ENCODE peak calls at places on chromosomes 16 and 17, in eight cellular contexts. One of them, this sample, is unnamed.

GRCh38 chr16:67169642-67170167 is 633 bp upstream of the NOL3 start:
- DNase-seq in coronary artery: no peak
- DNase-seq in MM.1S: no peak
- DNase-seq in heart left ventricle: no peak
- DNase-seq in heart right ventricle: peak; percentile 57
- DNase-seq in GM10248: no peak
- DNase-seq in AG10803: no peak
- DNase-seq in psoas muscle: no peak
- DNase-seq in this sample: no peak

GRCh38 chr17:32161029-32161428 is 18.7 kb downstream of the RHOT1 start:
- DNase-seq in coronary artery: no peak
- DNase-seq in MM.1S: no peak
- DNase-seq in AG10803: no peak
- DNase-seq in GM10248: no peak
- DNase-seq in psoas muscle: no peak
- DNase-seq in heart left ventricle: no peak
- DNase-seq in heart right ventricle: no peak
- DNase-seq in this sample: no peak

GRCh38 chr17:58741121-58741625 is 14.5 kb upstream of the PPM1E start:
- DNase-seq in heart right ventricle: no peak
- DNase-seq in psoas muscle: no peak
- DNase-seq in heart left ventricle: no peak
- DNase-seq in GM10248: no peak
- DNase-seq in MM.1S: no peak
- DNase-seq in AG10803: peak; percentile 17
- DNase-seq in coronary artery: no peak
- DNase-seq in this sample: peak; percentile 28

GRCh38 chr16:25914357-25914962 is 222.7 kb downstream of the HS3ST4 start:
- DNase-seq in coronary artery: no peak
- DNase-seq in MM.1S: no peak
- DNase-seq in heart right ventricle: no peak
- DNase-seq in GM10248: no peak
- DNase-seq in psoas muscle: no peak
- DNase-seq in AG10803: no peak
- DNase-seq in heart left ventricle: no peak
- DNase-seq in this sample: no peak

GRCh38 chr16:10577305-10578202 is 2.8 kb downstream of the EMP2 start:
- DNase-seq in heart right ventricle: peak; percentile 42
- DNase-seq in MM.1S: peak; percentile 85
- DNase-seq in GM10248: no peak
- DNase-seq in heart left ventricle: peak; percentile 70
- DNase-seq in coronary artery: peak; percentile 82
- DNase-seq in psoas muscle: peak; percentile 67
- DNase-seq in AG10803: peak; percentile 85
- DNase-seq in this sample: peak; percentile 47

GRCh38 chr17:72165202-72165972 is 44.6 kb downstream of the SOX9 start:
- DNase-seq in MM.1S: no peak
- DNase-seq in coronary artery: no peak
- DNase-seq in heart left ventricle: no peak
- DNase-seq in psoas muscle: no peak
- DNase-seq in GM10248: no peak
- DNase-seq in heart right ventricle: no peak
- DNase-seq in AG10803: no peak
- DNase-seq in this sample: no peak

GRCh38 chr16:30521873-30522641 is 4.3 kb downstream of the ZNF768 start:
- DNase-seq in MM.1S: no peak
- DNase-seq in heart left ventricle: no peak
- DNase-seq in GM10248: no peak
- DNase-seq in AG10803: no peak
- DNase-seq in heart right ventricle: no peak
- DNase-seq in psoas muscle: no peak
- DNase-seq in coronary artery: peak; percentile 63
- DNase-seq in this sample: no peak

GRCh38 chr17:77470800-77471733 is 330.3 kb downstream of the SEC14L1 start:
- DNase-seq in psoas muscle: no peak
- DNase-seq in heart right ventricle: peak; percentile 70
- DNase-seq in GM10248: no peak
- DNase-seq in MM.1S: peak; percentile 5
- DNase-seq in AG10803: no peak
- DNase-seq in coronary artery: no peak
- DNase-seq in heart left ventricle: peak; percentile 66
- DNase-seq in this sample: peak; percentile 42

GRCh38 chr17:66580178-66580577 is 254.7 kb upstream of the CACNG5 start:
- DNase-seq in MM.1S: no peak
- DNase-seq in heart left ventricle: peak; percentile 35
- DNase-seq in GM10248: no peak
- DNase-seq in psoas muscle: peak; percentile 21
- DNase-seq in coronary artery: peak; percentile 88
- DNase-seq in heart right ventricle: peak; percentile 29
- DNase-seq in AG10803: peak; percentile 18
- DNase-seq in this sample: peak; percentile 25

GRCh38 chr17:63701477-63702222 is 1.7 kb upstream of the LIMD2 start:
- DNase-seq in GM10248: peak; percentile 74
- DNase-seq in heart left ventricle: peak; percentile 46
- DNase-seq in MM.1S: no peak
- DNase-seq in AG10803: no peak
- DNase-seq in coronary artery: no peak
- DNase-seq in heart right ventricle: peak; percentile 31
- DNase-seq in psoas muscle: no peak
- DNase-seq in this sample: no peak

GRCh38 chr16:73068546-73069401 is 20.8 kb upstream of the ZFHX3 start:
- DNase-seq in GM10248: no peak
- DNase-seq in heart right ventricle: peak; percentile 57
- DNase-seq in coronary artery: peak; percentile 95
- DNase-seq in psoas muscle: peak; percentile 84
- DNase-seq in heart left ventricle: peak; percentile 78
- DNase-seq in MM.1S: no peak
- DNase-seq in AG10803: peak; percentile 92
- DNase-seq in this sample: peak; percentile 59

GRCh38 chr16:29775742-29776408 is 2.2 kb upstream of the ZG16 start:
- DNase-seq in psoas muscle: no peak
- DNase-seq in GM10248: no peak
- DNase-seq in heart right ventricle: no peak
- DNase-seq in MM.1S: no peak
- DNase-seq in coronary artery: no peak
- DNase-seq in AG10803: no peak
- DNase-seq in heart left ventricle: no peak
- DNase-seq in this sample: peak; percentile 79

GRCh38 chr16:78669994-78670393 is 570.5 kb downstream of the WWOX start:
- DNase-seq in heart left ventricle: peak; percentile 76
- DNase-seq in heart right ventricle: peak; percentile 42
- DNase-seq in MM.1S: no peak
- DNase-seq in AG10803: peak; percentile 38
- DNase-seq in GM10248: no peak
- DNase-seq in coronary artery: no peak
- DNase-seq in psoas muscle: peak; percentile 30
- DNase-seq in this sample: no peak

GRCh38 chr16:4937782-4938682 is 1.1 kb upstream of the PPL start:
- DNase-seq in psoas muscle: no peak
- DNase-seq in heart right ventricle: no peak
- DNase-seq in heart left ventricle: no peak
- DNase-seq in AG10803: peak; percentile 51
- DNase-seq in coronary artery: no peak
- DNase-seq in MM.1S: no peak
- DNase-seq in GM10248: no peak
- DNase-seq in this sample: no peak

GRCh38 chr16:4935231-4935855 is 1.6 kb downstream of the PPL start:
- DNase-seq in MM.1S: no peak
- DNase-seq in heart right ventricle: peak; percentile 90
- DNase-seq in GM10248: no peak
- DNase-seq in AG10803: peak; percentile 98
- DNase-seq in heart left ventricle: peak; percentile 68
- DNase-seq in coronary artery: peak; percentile 94
- DNase-seq in psoas muscle: peak; percentile 97
- DNase-seq in this sample: peak; percentile 72

GRCh38 chr16:4936991-4937781 is at the start of gene PPL:
- DNase-seq in heart left ventricle: peak; percentile 62
- DNase-seq in psoas muscle: peak; percentile 67
- DNase-seq in GM10248: peak; percentile 83
- DNase-seq in heart right ventricle: peak; percentile 68
- DNase-seq in AG10803: no peak
- DNase-seq in MM.1S: peak; percentile 74
- DNase-seq in coronary artery: no peak
- DNase-seq in this sample: peak; percentile 100

GRCh38 chr16:4934591-4934990 is 2.4 kb downstream of the PPL start:
- DNase-seq in psoas muscle: no peak
- DNase-seq in heart left ventricle: no peak
- DNase-seq in heart right ventricle: no peak
- DNase-seq in coronary artery: no peak
- DNase-seq in MM.1S: no peak
- DNase-seq in GM10248: no peak
- DNase-seq in AG10803: no peak
- DNase-seq in this sample: no peak

DNA sequence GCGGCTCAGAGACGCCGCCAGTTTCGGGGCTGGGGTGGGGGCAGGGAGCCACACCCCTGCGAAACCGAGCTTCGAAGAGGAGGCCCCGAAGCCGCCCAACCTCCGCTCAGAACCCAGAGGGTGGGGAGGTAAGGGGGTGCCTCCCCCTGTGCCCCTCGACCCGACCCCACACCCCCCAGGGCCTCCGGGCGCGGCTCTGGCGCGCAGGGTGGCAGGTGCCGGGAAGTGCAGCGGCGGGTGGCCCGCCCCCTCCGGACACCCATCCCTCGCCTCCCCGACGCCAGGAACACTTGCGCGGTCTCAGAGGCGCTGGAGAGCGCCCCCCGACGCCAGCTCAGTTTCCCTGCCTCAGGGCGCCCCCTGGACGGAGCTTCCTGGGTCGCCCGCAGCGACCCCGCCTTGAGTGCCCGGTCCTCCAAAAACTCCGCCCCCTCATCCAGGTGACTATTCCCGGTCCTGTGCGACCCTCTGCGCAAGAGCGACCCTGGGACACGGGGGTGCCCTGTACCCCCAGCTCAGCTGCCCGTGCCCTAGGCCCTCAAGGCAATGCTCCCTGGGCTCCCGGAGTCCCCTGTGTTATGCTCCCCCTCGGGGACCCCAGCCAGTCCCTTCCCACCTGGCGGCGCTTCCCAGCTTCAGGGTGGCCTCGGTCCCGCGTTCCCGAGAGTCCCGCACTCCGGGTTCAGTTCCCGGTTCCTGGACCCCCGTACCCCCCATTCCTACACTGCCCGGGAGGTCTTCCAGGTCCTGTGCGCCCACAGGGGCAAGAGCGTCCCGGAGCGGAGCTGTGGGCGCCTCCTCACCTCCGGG is 562 bp downstream of the PPL start:
- DNase-seq in GM10248: no peak
- DNase-seq in MM.1S: no peak
- DNase-seq in heart left ventricle: no peak
- DNase-seq in heart right ventricle: peak; percentile 32
- DNase-seq in psoas muscle: peak; percentile 47
- DNase-seq in coronary artery: no peak
- DNase-seq in AG10803: no peak
- DNase-seq in this sample: peak; percentile 40
- TF ChIP-seq CTCF in GM10248: peak; percentile 9
- TF ChIP-seq CTCF in MM.1S: peak; percentile 23
- TF ChIP-seq CTCF in heart left ventricle: no peak
- TF ChIP-seq CTCF in heart right ventricle: peak; percentile 31
- TF ChIP-seq CTCF in psoas muscle: peak; percentile 10
- TF ChIP-seq CTCF in coronary artery: no peak
- TF ChIP-seq CTCF in AG10803: peak; percentile 22
- TF ChIP-seq CTCF in this sample: peak; percentile 58

GRCh38 chr17:70096861-70097260 is 21.8 kb downstream of the KCNJ16 start:
- DNase-seq in coronary artery: no peak
- DNase-seq in GM10248: no peak
- DNase-seq in psoas muscle: no peak
- DNase-seq in heart right ventricle: no peak
- DNase-seq in AG10803: peak; percentile 24
- DNase-seq in heart left ventricle: no peak
- DNase-seq in MM.1S: no peak
- DNase-seq in this sample: no peak
- TF ChIP-seq CTCF in coronary artery: no peak
- TF ChIP-seq CTCF in GM10248: no peak
- TF ChIP-seq CTCF in psoas muscle: no peak
- TF ChIP-seq CTCF in heart right ventricle: no peak
- TF ChIP-seq CTCF in AG10803: no peak
- TF ChIP-seq CTCF in heart left ventricle: no peak
- TF ChIP-seq CTCF in MM.1S: no peak
- TF ChIP-seq CTCF in this sample: no peak

GRCh38 chr17:81279278-81280073 is 15.6 kb downstream of the SLC38A10 start:
- DNase-seq in AG10803: no peak
- DNase-seq in GM10248: no peak
- DNase-seq in heart right ventricle: no peak
- DNase-seq in coronary artery: no peak
- DNase-seq in heart left ventricle: no peak
- DNase-seq in MM.1S: no peak
- DNase-seq in psoas muscle: no peak
- DNase-seq in this sample: no peak
- TF ChIP-seq CTCF in AG10803: no peak
- TF ChIP-seq CTCF in GM10248: no peak
- TF ChIP-seq CTCF in heart right ventricle: no peak
- TF ChIP-seq CTCF in coronary artery: no peak
- TF ChIP-seq CTCF in heart left ventricle: no peak
- TF ChIP-seq CTCF in MM.1S: no peak
- TF ChIP-seq CTCF in psoas muscle: no peak
- TF ChIP-seq CTCF in this sample: no peak

DNA sequence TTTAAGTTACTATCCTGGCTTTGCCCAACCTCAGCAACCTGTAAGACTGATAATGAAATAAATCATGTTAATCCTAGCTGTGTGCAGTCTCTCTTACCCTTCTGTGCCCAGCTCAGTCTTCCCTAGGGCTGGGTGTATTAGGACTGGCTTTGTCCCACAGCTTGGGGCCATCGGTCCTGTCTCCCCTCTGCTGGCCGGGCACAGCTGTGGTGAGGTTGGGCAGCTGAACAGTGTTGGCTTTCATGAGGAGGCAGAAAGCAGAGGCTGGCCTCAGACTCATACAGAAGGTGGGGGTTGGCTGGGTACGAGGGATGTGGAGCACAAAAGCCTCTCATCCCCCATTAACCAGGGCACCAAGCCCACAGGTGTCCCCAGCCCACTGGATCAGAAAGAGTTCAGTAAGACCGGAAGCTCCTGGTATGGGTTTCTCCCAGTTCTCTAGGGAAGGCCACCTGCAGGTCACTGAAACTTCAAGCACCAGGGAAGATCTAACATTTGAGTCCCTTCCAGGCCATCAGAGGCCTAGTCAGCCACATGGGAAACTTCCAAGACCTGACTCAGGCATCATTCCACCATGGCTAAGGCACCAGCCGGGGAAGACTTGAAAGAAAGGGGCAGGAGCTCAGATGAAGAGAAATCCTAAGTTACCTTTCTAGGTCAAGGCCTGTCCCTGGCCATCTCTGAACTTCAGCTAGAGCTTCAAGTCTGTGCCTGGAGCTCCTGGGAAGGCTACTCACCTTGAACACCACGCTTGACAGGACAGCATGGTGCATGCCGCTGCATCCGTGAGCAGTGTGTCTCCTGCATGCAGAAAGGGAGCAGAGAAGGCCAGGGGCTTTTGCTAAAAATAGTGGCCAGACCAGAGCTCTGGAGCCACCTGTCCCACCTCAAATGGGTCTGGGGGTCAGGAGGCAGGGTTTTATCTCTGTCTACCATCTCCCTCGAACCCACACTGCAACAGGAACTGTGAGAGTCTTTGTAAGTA is 8.8 kb downstream of the CNP start:
- DNase-seq in AG10803: peak; percentile 68
- DNase-seq in coronary artery: no peak
- DNase-seq in MM.1S: no peak
- DNase-seq in psoas muscle: no peak
- DNase-seq in GM10248: no peak
- DNase-seq in heart right ventricle: no peak
- DNase-seq in heart left ventricle: no peak
- DNase-seq in this sample: no peak
- TF ChIP-seq CTCF in AG10803: no peak
- TF ChIP-seq CTCF in coronary artery: no peak
- TF ChIP-seq CTCF in MM.1S: no peak
- TF ChIP-seq CTCF in psoas muscle: no peak
- TF ChIP-seq CTCF in GM10248: no peak
- TF ChIP-seq CTCF in heart right ventricle: no peak
- TF ChIP-seq CTCF in heart left ventricle: no peak
- TF ChIP-seq CTCF in this sample: no peak

GRCh38 chr16:27642753-27643152 is 92.8 kb downstream of the KATNIP start:
- DNase-seq in MM.1S: no peak
- DNase-seq in GM10248: no peak
- DNase-seq in heart right ventricle: no peak
- DNase-seq in heart left ventricle: no peak
- DNase-seq in coronary artery: no peak
- DNase-seq in AG10803: peak; percentile 12
- DNase-seq in psoas muscle: no peak
- DNase-seq in this sample: no peak
- TF ChIP-seq CTCF in MM.1S: peak; percentile 20
- TF ChIP-seq CTCF in GM10248: peak; percentile 11
- TF ChIP-seq CTCF in heart right ventricle: peak; percentile 22
- TF ChIP-seq CTCF in heart left ventricle: peak; percentile 10
- TF ChIP-seq CTCF in coronary artery: no peak
- TF ChIP-seq CTCF in AG10803: peak; percentile 10
- TF ChIP-seq CTCF in psoas muscle: peak; percentile 16
- TF ChIP-seq CTCF in this sample: peak; percentile 49